ENCODE peak calls at places on chromosomes 11 and 22, in five cellular contexts. One of them, this sample, is unnamed.

GRCh38 chr11:73265853-73266643 is 6.1 kb upstream of the P2RY6 start:
- DNase-seq in left ventricle myocardium inferior: no peak
- DNase-seq in neural progenitor cell: no peak
- DNase-seq in sigmoid colon: peak; percentile 54
- DNase-seq in lower lobe of right lung: no peak
- DNase-seq in this sample: no peak

GRCh38 chr11:71201231-71201630 is 51.1 kb downstream of the SHANK2 start:
- DNase-seq in left ventricle myocardium inferior: no peak
- DNase-seq in lower lobe of right lung: peak; percentile 33
- DNase-seq in sigmoid colon: no peak
- DNase-seq in neural progenitor cell: no peak
- DNase-seq in this sample: peak; percentile 24

GRCh38 chr11:1227551-1228182 is 4.8 kb downstream of the MUC5B start:
- DNase-seq in neural progenitor cell: no peak
- DNase-seq in sigmoid colon: peak; percentile 59
- DNase-seq in lower lobe of right lung: peak; percentile 16
- DNase-seq in left ventricle myocardium inferior: no peak
- DNase-seq in this sample: no peak

GRCh38 chr22:41191467-41191866 is 13.6 kb upstream of the L3MBTL2 start:
- DNase-seq in sigmoid colon: peak; percentile 8
- DNase-seq in lower lobe of right lung: no peak
- DNase-seq in neural progenitor cell: no peak
- DNase-seq in left ventricle myocardium inferior: no peak
- DNase-seq in this sample: no peak

GRCh38 chr11:59264736-59265135 is 52.0 kb upstream of the MPEG1 start:
- DNase-seq in lower lobe of right lung: no peak
- DNase-seq in neural progenitor cell: no peak
- DNase-seq in left ventricle myocardium inferior: no peak
- DNase-seq in sigmoid colon: no peak
- DNase-seq in this sample: no peak

GRCh38 chr11:95575517-95575916 is 214.1 kb downstream of the FAM76B start:
- DNase-seq in neural progenitor cell: no peak
- DNase-seq in lower lobe of right lung: no peak
- DNase-seq in sigmoid colon: no peak
- DNase-seq in left ventricle myocardium inferior: no peak
- DNase-seq in this sample: no peak

GRCh38 chr11:34721646-34722045 is 100.8 kb downstream of the EHF start:
- DNase-seq in sigmoid colon: no peak
- DNase-seq in lower lobe of right lung: no peak
- DNase-seq in left ventricle myocardium inferior: no peak
- DNase-seq in neural progenitor cell: no peak
- DNase-seq in this sample: no peak

GRCh38 chr22:31106001-31106571 is 1.3 kb downstream of the SELENOM start:
- DNase-seq in neural progenitor cell: no peak
- DNase-seq in lower lobe of right lung: no peak
- DNase-seq in sigmoid colon: peak; percentile 84
- DNase-seq in left ventricle myocardium inferior: no peak
- DNase-seq in this sample: no peak

GRCh38 chr11:19844806-19845205 is 132.2 kb downstream of the NAV2 start:
- DNase-seq in neural progenitor cell: no peak
- DNase-seq in left ventricle myocardium inferior: no peak
- DNase-seq in sigmoid colon: no peak
- DNase-seq in lower lobe of right lung: no peak
- DNase-seq in this sample: no peak

GRCh38 chr11:133127746-133128145 is 404.6 kb downstream of the OPCML start:
- DNase-seq in sigmoid colon: no peak
- DNase-seq in lower lobe of right lung: no peak
- DNase-seq in neural progenitor cell: no peak
- DNase-seq in left ventricle myocardium inferior: no peak
- DNase-seq in this sample: no peak

GRCh38 chr11:116043857-116044256 is 539.6 kb upstream of the CADM1 start:
- DNase-seq in sigmoid colon: no peak
- DNase-seq in left ventricle myocardium inferior: no peak
- DNase-seq in neural progenitor cell: no peak
- DNase-seq in lower lobe of right lung: no peak
- DNase-seq in this sample: no peak

GRCh38 chr22:27105142-27106025 is 448.0 kb downstream of the MIAT start:
- DNase-seq in sigmoid colon: peak; percentile 96
- DNase-seq in lower lobe of right lung: no peak
- DNase-seq in left ventricle myocardium inferior: peak; percentile 70
- DNase-seq in neural progenitor cell: no peak
- DNase-seq in this sample: peak; percentile 71

GRCh38 chr11:111417766-111418435 is 38.8 kb upstream of the POU2AF1 start:
- DNase-seq in neural progenitor cell: no peak
- DNase-seq in lower lobe of right lung: no peak
- DNase-seq in sigmoid colon: peak; percentile 94
- DNase-seq in left ventricle myocardium inferior: peak; percentile 47
- DNase-seq in this sample: peak; percentile 80

GRCh38 chr11:31802609-31802989 is 8.5 kb downstream of the PAX6 start:
- DNase-seq in left ventricle myocardium inferior: no peak
- DNase-seq in lower lobe of right lung: no peak
- DNase-seq in sigmoid colon: no peak
- DNase-seq in neural progenitor cell: peak; percentile 71
- DNase-seq in this sample: no peak

GRCh38 chr22:41382098-41382578 is 396 bp downstream of the TEF start:
- DNase-seq in neural progenitor cell: peak; percentile 90
- DNase-seq in left ventricle myocardium inferior: peak; percentile 77
- DNase-seq in sigmoid colon: peak; percentile 91
- DNase-seq in lower lobe of right lung: peak; percentile 81
- DNase-seq in this sample: peak; percentile 86

GRCh38 chr11:61828629-61829407 is 718 bp downstream of the FADS2 start:
- DNase-seq in lower lobe of right lung: peak; percentile 62
- DNase-seq in left ventricle myocardium inferior: peak; percentile 62
- DNase-seq in neural progenitor cell: peak; percentile 78
- DNase-seq in sigmoid colon: peak; percentile 74
- DNase-seq in this sample: peak; percentile 60

GRCh38 chr11:64120951-64121569 is 44.9 kb downstream of the MACROD1 start:
- DNase-seq in neural progenitor cell: no peak
- DNase-seq in left ventricle myocardium inferior: peak; percentile 39
- DNase-seq in sigmoid colon: peak; percentile 86
- DNase-seq in lower lobe of right lung: peak; percentile 60
- DNase-seq in this sample: no peak

GRCh38 chr11:133579165-133580031 is 47.1 kb upstream of the OPCML start:
- DNase-seq in neural progenitor cell: peak; percentile 55
- DNase-seq in lower lobe of right lung: no peak
- DNase-seq in left ventricle myocardium inferior: no peak
- DNase-seq in sigmoid colon: no peak
- DNase-seq in this sample: no peak

GRCh38 chr11:59791639-59792038 is 18.9 kb downstream of the MRPL16 start:
- DNase-seq in lower lobe of right lung: no peak
- DNase-seq in left ventricle myocardium inferior: no peak
- DNase-seq in neural progenitor cell: no peak
- DNase-seq in sigmoid colon: no peak
- DNase-seq in this sample: no peak

GRCh38 chr11:105392546-105392945 is 217.3 kb upstream of the GRIA4 start:
- DNase-seq in neural progenitor cell: no peak
- DNase-seq in lower lobe of right lung: no peak
- DNase-seq in left ventricle myocardium inferior: no peak
- DNase-seq in sigmoid colon: no peak
- DNase-seq in this sample: no peak

GRCh38 chr11:7638710-7639642 is 34.3 kb downstream of the CYB5R2 start:
- DNase-seq in sigmoid colon: peak; percentile 80
- DNase-seq in lower lobe of right lung: no peak
- DNase-seq in left ventricle myocardium inferior: peak; percentile 48
- DNase-seq in neural progenitor cell: no peak
- DNase-seq in this sample: no peak

GRCh38 chr22:24775769-24776492 is 1.4 kb upstream of the PIWIL3 start:
- DNase-seq in lower lobe of right lung: no peak
- DNase-seq in left ventricle myocardium inferior: no peak
- DNase-seq in sigmoid colon: no peak
- DNase-seq in neural progenitor cell: no peak
- DNase-seq in this sample: no peak

GRCh38 chr22:29216873-29217666 is 11.4 kb downstream of the EMID1 start:
- DNase-seq in lower lobe of right lung: no peak
- DNase-seq in left ventricle myocardium inferior: no peak
- DNase-seq in sigmoid colon: peak; percentile 64
- DNase-seq in neural progenitor cell: no peak
- DNase-seq in this sample: no peak

GRCh38 chr11:4543561-4543960 is 1.4 kb upstream of the OR52M1 start:
- DNase-seq in left ventricle myocardium inferior: no peak
- DNase-seq in neural progenitor cell: no peak
- DNase-seq in sigmoid colon: no peak
- DNase-seq in lower lobe of right lung: no peak
- DNase-seq in this sample: no peak

GRCh38 chr11:3849297-3849874 is 6.1 kb upstream of the STIM1 start:
- DNase-seq in sigmoid colon: no peak
- DNase-seq in left ventricle myocardium inferior: no peak
- DNase-seq in lower lobe of right lung: no peak
- DNase-seq in neural progenitor cell: peak; percentile 55
- DNase-seq in this sample: no peak

GRCh38 chr11:3616721-3617460 is 24.9 kb downstream of the ART5 start:
- DNase-seq in sigmoid colon: peak; percentile 37
- DNase-seq in neural progenitor cell: no peak
- DNase-seq in left ventricle myocardium inferior: no peak
- DNase-seq in lower lobe of right lung: no peak
- DNase-seq in this sample: peak; percentile 28

GRCh38 chr11:834371-835316 is 1.9 kb downstream of the CD151 start:
- DNase-seq in sigmoid colon: peak; percentile 94
- DNase-seq in left ventricle myocardium inferior: peak; percentile 82
- DNase-seq in neural progenitor cell: no peak
- DNase-seq in lower lobe of right lung: peak; percentile 85
- DNase-seq in this sample: peak; percentile 92

GRCh38 chr11:32935462-32936029 is 42.9 kb downstream of the QSER1 start:
- DNase-seq in left ventricle myocardium inferior: no peak
- DNase-seq in sigmoid colon: no peak
- DNase-seq in neural progenitor cell: no peak
- DNase-seq in lower lobe of right lung: no peak
- DNase-seq in this sample: no peak

GRCh38 chr11:62804310-62805043 is 763 bp downstream of the NXF1 start:
- DNase-seq in neural progenitor cell: no peak
- DNase-seq in sigmoid colon: no peak
- DNase-seq in lower lobe of right lung: peak; percentile 20
- DNase-seq in left ventricle myocardium inferior: no peak
- DNase-seq in this sample: peak; percentile 27

GRCh38 chr22:28442264-28442950 is 237.2 kb downstream of the TTC28 start:
- DNase-seq in neural progenitor cell: peak; percentile 91
- DNase-seq in lower lobe of right lung: peak; percentile 88
- DNase-seq in sigmoid colon: peak; percentile 85
- DNase-seq in left ventricle myocardium inferior: peak; percentile 81
- DNase-seq in this sample: peak; percentile 85

DNA sequence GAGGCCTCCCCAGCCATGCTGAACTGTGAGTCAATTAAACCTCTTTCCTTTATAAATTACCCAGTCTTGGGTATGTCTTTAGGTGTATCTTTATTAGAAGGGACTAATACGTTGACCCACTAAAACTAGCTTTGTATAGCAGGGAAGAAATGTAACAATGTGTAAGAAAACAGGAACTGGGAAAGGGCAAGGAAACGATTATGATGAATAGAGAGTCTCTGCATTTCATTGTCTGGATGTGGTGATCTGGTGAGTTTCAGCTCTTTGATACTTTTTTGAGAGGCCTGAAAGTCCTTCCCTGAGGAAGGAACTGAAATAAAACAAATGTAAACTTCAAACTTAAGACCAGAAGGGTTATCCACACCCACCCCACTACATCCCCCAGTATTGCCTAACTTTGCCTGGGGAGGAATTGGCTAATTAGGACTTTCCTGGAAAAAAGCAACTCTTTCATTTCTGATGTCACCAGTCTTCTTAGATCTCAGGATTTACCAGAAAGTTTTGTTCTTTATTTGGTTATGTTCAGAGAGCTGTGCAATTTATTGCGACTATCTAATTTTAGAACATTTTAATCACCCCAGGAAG is 119.0 kb downstream of the LDLRAD3 start:
- DNase-seq in neural progenitor cell: no peak
- DNase-seq in left ventricle myocardium inferior: no peak
- DNase-seq in sigmoid colon: no peak
- DNase-seq in lower lobe of right lung: no peak
- DNase-seq in this sample: no peak
- H3K9me3 ChIP-seq in neural progenitor cell: no peaks in the 10 kb centered on the region
- H3K9me3 ChIP-seq in left ventricle myocardium inferior: peaks cover 56% of the 10 kb centered on the region
- H3K9me3 ChIP-seq in sigmoid colon: no peaks in the 10 kb centered on the region
- H3K9me3 ChIP-seq in lower lobe of right lung: peaks cover 9% of the 10 kb centered on the region
- H3K9me3 ChIP-seq in this sample: no peaks in the 10 kb centered on the region

GRCh38 chr22:47333625-47334024 is 571.2 kb downstream of the TBC1D22A start:
- DNase-seq in sigmoid colon: no peak
- DNase-seq in lower lobe of right lung: no peak
- DNase-seq in left ventricle myocardium inferior: no peak
- DNase-seq in neural progenitor cell: no peak
- DNase-seq in this sample: no peak
- H3K9me3 ChIP-seq in sigmoid colon: no peaks in the 10 kb centered on the region
- H3K9me3 ChIP-seq in lower lobe of right lung: peaks cover 14% of the 10 kb centered on the region
- H3K9me3 ChIP-seq in left ventricle myocardium inferior: peaks cover 11% of the 10 kb centered on the region
- H3K9me3 ChIP-seq in neural progenitor cell: peaks cover 9% of the 10 kb centered on the region
- H3K9me3 ChIP-seq in this sample: no peaks in the 10 kb centered on the region

GRCh38 chr22:49432211-49432905 is 395.3 kb downstream of the BRD1 start:
- DNase-seq in neural progenitor cell: no peak
- DNase-seq in sigmoid colon: no peak
- DNase-seq in left ventricle myocardium inferior: no peak
- DNase-seq in lower lobe of right lung: no peak
- DNase-seq in this sample: no peak

GRCh38 chr22:49429066-49429465 is 398.6 kb downstream of the BRD1 start:
- DNase-seq in neural progenitor cell: peak; percentile 32
- DNase-seq in sigmoid colon: no peak
- DNase-seq in lower lobe of right lung: no peak
- DNase-seq in left ventricle myocardium inferior: no peak
- DNase-seq in this sample: no peak

GRCh38 chr22:49433717-49434611 is 393.7 kb downstream of the BRD1 start:
- DNase-seq in lower lobe of right lung: no peak
- DNase-seq in neural progenitor cell: peak; percentile 35
- DNase-seq in left ventricle myocardium inferior: no peak
- DNase-seq in sigmoid colon: no peak
- DNase-seq in this sample: no peak

GRCh38 chr22:49433044-49433443 is 394.6 kb downstream of the BRD1 start:
- DNase-seq in left ventricle myocardium inferior: no peak
- DNase-seq in sigmoid colon: no peak
- DNase-seq in lower lobe of right lung: no peak
- DNase-seq in neural progenitor cell: no peak
- DNase-seq in this sample: no peak

GRCh38 chr22:49431559-49431958 is 396.1 kb downstream of the BRD1 start:
- DNase-seq in left ventricle myocardium inferior: no peak
- DNase-seq in sigmoid colon: no peak
- DNase-seq in neural progenitor cell: no peak
- DNase-seq in lower lobe of right lung: no peak
- DNase-seq in this sample: no peak
- H3K9me3 ChIP-seq in left ventricle myocardium inferior: peaks cover 21% of the 10 kb centered on the region
- H3K9me3 ChIP-seq in sigmoid colon: no peaks in the 10 kb centered on the region
- H3K9me3 ChIP-seq in neural progenitor cell: no peaks in the 10 kb centered on the region
- H3K9me3 ChIP-seq in lower lobe of right lung: no peaks in the 10 kb centered on the region
- H3K9me3 ChIP-seq in this sample: no peaks in the 10 kb centered on the region

GRCh38 chr11:134665571-134666268 is 253.7 kb upstream of the B3GAT1 start:
- DNase-seq in left ventricle myocardium inferior: no peak
- DNase-seq in lower lobe of right lung: no peak
- DNase-seq in neural progenitor cell: no peak
- DNase-seq in sigmoid colon: peak; percentile 4
- DNase-seq in this sample: no peak

GRCh38 chr11:134666273-134667174 is 254.5 kb upstream of the B3GAT1 start:
- DNase-seq in sigmoid colon: peak; percentile 41
- DNase-seq in lower lobe of right lung: no peak
- DNase-seq in neural progenitor cell: no peak
- DNase-seq in left ventricle myocardium inferior: no peak
- DNase-seq in this sample: no peak

GRCh38 chr11:134663506-134664313 is 251.7 kb upstream of the B3GAT1 start:
- DNase-seq in left ventricle myocardium inferior: no peak
- DNase-seq in lower lobe of right lung: no peak
- DNase-seq in sigmoid colon: peak; percentile 22
- DNase-seq in neural progenitor cell: no peak
- DNase-seq in this sample: no peak

GRCh38 chr11:134664447-134664846 is 252.4 kb upstream of the B3GAT1 start:
- DNase-seq in left ventricle myocardium inferior: no peak
- DNase-seq in neural progenitor cell: no peak
- DNase-seq in sigmoid colon: peak; percentile 15
- DNase-seq in lower lobe of right lung: no peak
- DNase-seq in this sample: no peak

GRCh38 chr11:134664863-134665535 is 253.0 kb upstream of the B3GAT1 start:
- DNase-seq in sigmoid colon: peak; percentile 58
- DNase-seq in lower lobe of right lung: no peak
- DNase-seq in neural progenitor cell: no peak
- DNase-seq in left ventricle myocardium inferior: no peak
- DNase-seq in this sample: no peak
- H3K9me3 ChIP-seq in sigmoid colon: no peaks in the 10 kb centered on the region
- H3K9me3 ChIP-seq in lower lobe of right lung: no peaks in the 10 kb centered on the region
- H3K9me3 ChIP-seq in neural progenitor cell: no peaks in the 10 kb centered on the region
- H3K9me3 ChIP-seq in left ventricle myocardium inferior: no peaks in the 10 kb centered on the region
- H3K9me3 ChIP-seq in this sample: no peaks in the 10 kb centered on the region